ENCODE peak calls at places on chromosome X, in five cellular contexts. One of them, this sample, is unnamed. For H4K20me1, the result is how much of the 10 kb centered on the place peaks cover.

GRCh38 chrX:63275127-63275526 is 76.0 kb downstream of the SPIN4 start:
- DNase-seq in IMR-90: peak
- DNase-seq in PC-9: no peak
- DNase-seq in SK-N-SH: peak
- DNase-seq in astrocyte: no peak
- DNase-seq in this sample: peak

GRCh38 chrX:124488412-124489161 is 142.2 kb downstream of the SH2D1A start:
- DNase-seq in IMR-90: no peak
- DNase-seq in PC-9: no peak
- DNase-seq in astrocyte: no peak
- DNase-seq in SK-N-SH: no peak
- DNase-seq in this sample: no peak

GRCh38 chrX:17656035-17656418 is 81.3 kb upstream of the SCML1 start:
- DNase-seq in astrocyte: no peak
- DNase-seq in IMR-90: no peak
- DNase-seq in PC-9: no peak
- DNase-seq in SK-N-SH: peak
- DNase-seq in this sample: peak

GRCh38 chrX:24264383-24264782 is 49.5 kb downstream of the SUPT20HL2 start:
- DNase-seq in SK-N-SH: no peak
- DNase-seq in astrocyte: no peak
- DNase-seq in IMR-90: peak
- DNase-seq in PC-9: no peak
- DNase-seq in this sample: no peak

GRCh38 chrX:49103637-49104036 is 19.9 kb downstream of the GPKOW start:
- DNase-seq in SK-N-SH: no peak
- DNase-seq in astrocyte: no peak
- DNase-seq in IMR-90: no peak
- DNase-seq in PC-9: no peak
- DNase-seq in this sample: no peak

GRCh38 chrX:85379174-85379907 is at the start of gene POF1B:
- DNase-seq in IMR-90: no peak
- DNase-seq in PC-9: no peak
- DNase-seq in SK-N-SH: no peak
- DNase-seq in astrocyte: no peak
- DNase-seq in this sample: no peak

GRCh38 chrX:137031517-137032377 is 2.0 kb downstream of the GPR101 start:
- DNase-seq in PC-9: no peak
- DNase-seq in astrocyte: peak
- DNase-seq in SK-N-SH: peak
- DNase-seq in IMR-90: peak
- DNase-seq in this sample: peak

GRCh38 chrX:40544343-40545250 is 36.2 kb upstream of the ATP6AP2 start:
- DNase-seq in SK-N-SH: peak
- DNase-seq in astrocyte: no peak
- DNase-seq in PC-9: no peak
- DNase-seq in IMR-90: peak
- DNase-seq in this sample: no peak

GRCh38 chrX:38891641-38892413 is 90.6 kb downstream of the MID1IP1 start:
- DNase-seq in astrocyte: peak
- DNase-seq in PC-9: no peak
- DNase-seq in IMR-90: peak
- DNase-seq in SK-N-SH: no peak
- DNase-seq in this sample: peak

GRCh38 chrX:45077748-45078424 is 122.8 kb downstream of the DIPK2B start:
- DNase-seq in SK-N-SH: no peak
- DNase-seq in PC-9: no peak
- DNase-seq in IMR-90: no peak
- DNase-seq in astrocyte: no peak
- DNase-seq in this sample: no peak

GRCh38 chrX:138847930-138848329 is 136.4 kb upstream of the FGF13 start:
- DNase-seq in PC-9: no peak
- DNase-seq in SK-N-SH: no peak
- DNase-seq in astrocyte: peak
- DNase-seq in IMR-90: no peak
- DNase-seq in this sample: no peak

GRCh38 chrX:129749069-129749468 is 10.3 kb downstream of the XPNPEP2 start:
- DNase-seq in SK-N-SH: no peak
- DNase-seq in PC-9: no peak
- DNase-seq in IMR-90: no peak
- DNase-seq in astrocyte: no peak
- DNase-seq in this sample: no peak

GRCh38 chrX:112834016-112834855 is 6.4 kb downstream of the AMOT start:
- DNase-seq in SK-N-SH: peak
- DNase-seq in astrocyte: peak
- DNase-seq in IMR-90: peak
- DNase-seq in PC-9: peak
- DNase-seq in this sample: no peak

GRCh38 chrX:103608305-103608963 is 671 bp downstream of the TCEAL3 start:
- DNase-seq in IMR-90: no peak
- DNase-seq in SK-N-SH: peak
- DNase-seq in astrocyte: no peak
- DNase-seq in PC-9: no peak
- DNase-seq in this sample: no peak

GRCh38 chrX:125894947-125895346 is 271.1 kb downstream of the DCAF12L2 start:
- DNase-seq in astrocyte: no peak
- DNase-seq in SK-N-SH: no peak
- DNase-seq in PC-9: no peak
- DNase-seq in IMR-90: no peak
- DNase-seq in this sample: no peak

GRCh38 chrX:38968344-38968743 is 167.1 kb downstream of the MID1IP1 start:
- DNase-seq in PC-9: no peak
- DNase-seq in astrocyte: no peak
- DNase-seq in IMR-90: no peak
- DNase-seq in SK-N-SH: no peak
- DNase-seq in this sample: no peak

GRCh38 chrX:21885568-21885967 is 29.8 kb downstream of the YY2 start:
- DNase-seq in IMR-90: peak
- DNase-seq in PC-9: no peak
- DNase-seq in astrocyte: peak
- DNase-seq in SK-N-SH: no peak
- DNase-seq in this sample: no peak

GRCh38 chrX:25039036-25039435 is 23.3 kb upstream of the ARX start:
- DNase-seq in IMR-90: no peak
- DNase-seq in SK-N-SH: no peak
- DNase-seq in astrocyte: no peak
- DNase-seq in PC-9: no peak
- DNase-seq in this sample: no peak

GRCh38 chrX:30620980-30621716 is 32.1 kb upstream of the GK start:
- DNase-seq in astrocyte: peak
- DNase-seq in PC-9: peak
- DNase-seq in IMR-90: peak
- DNase-seq in SK-N-SH: no peak
- DNase-seq in this sample: peak

GRCh38 chrX:102624105-102624504 is 24.8 kb downstream of the ARMCX5 start:
- DNase-seq in PC-9: no peak
- DNase-seq in IMR-90: no peak
- DNase-seq in SK-N-SH: no peak
- DNase-seq in astrocyte: peak
- DNase-seq in this sample: peak

GRCh38 chrX:15418707-15419181 is 34.5 kb upstream of the VEGFD start:
- DNase-seq in SK-N-SH: peak
- DNase-seq in astrocyte: no peak
- DNase-seq in IMR-90: no peak
- DNase-seq in PC-9: no peak
- DNase-seq in this sample: no peak

GRCh38 chrX:131801911-131802310 is 221.2 kb upstream of the STK26 start:
- DNase-seq in astrocyte: no peak
- DNase-seq in PC-9: no peak
- DNase-seq in IMR-90: no peak
- DNase-seq in SK-N-SH: no peak
- DNase-seq in this sample: no peak

GRCh38 chrX:12988797-12989196 is 13.9 kb downstream of the TMSB4X start:
- DNase-seq in astrocyte: peak
- DNase-seq in PC-9: peak
- DNase-seq in SK-N-SH: no peak
- DNase-seq in IMR-90: peak
- DNase-seq in this sample: no peak

GRCh38 chrX:152445926-152446325 is 5.2 kb downstream of the GABRA3 start:
- DNase-seq in IMR-90: no peak
- DNase-seq in SK-N-SH: no peak
- DNase-seq in astrocyte: peak
- DNase-seq in PC-9: peak
- DNase-seq in this sample: peak

GRCh38 chrX:87941841-87942240 is 424.2 kb downstream of the KLHL4 start:
- DNase-seq in PC-9: no peak
- DNase-seq in SK-N-SH: no peak
- DNase-seq in IMR-90: no peak
- DNase-seq in astrocyte: no peak
- DNase-seq in this sample: peak

GRCh38 chrX:84729809-84730208 is 227.6 kb upstream of the HDX start:
- DNase-seq in astrocyte: no peak
- DNase-seq in SK-N-SH: peak
- DNase-seq in IMR-90: peak
- DNase-seq in PC-9: no peak
- DNase-seq in this sample: peak

GRCh38 chrX:9133426-9133825 is 99.5 kb upstream of the FAM9B start:
- DNase-seq in IMR-90: peak
- DNase-seq in astrocyte: peak
- DNase-seq in SK-N-SH: no peak
- DNase-seq in PC-9: no peak
- DNase-seq in this sample: no peak

GRCh38 chrX:75522565-75523411 is at the start of gene ZDHHC15:
- DNase-seq in SK-N-SH: peak
- DNase-seq in IMR-90: no peak
- DNase-seq in astrocyte: peak
- DNase-seq in PC-9: no peak
- DNase-seq in this sample: peak

GRCh38 chrX:51487960-51488267 is 8.5 kb downstream of the NUDT11 start:
- DNase-seq in SK-N-SH: no peak
- DNase-seq in astrocyte: peak
- DNase-seq in PC-9: no peak
- DNase-seq in IMR-90: peak
- DNase-seq in this sample: no peak

DNA sequence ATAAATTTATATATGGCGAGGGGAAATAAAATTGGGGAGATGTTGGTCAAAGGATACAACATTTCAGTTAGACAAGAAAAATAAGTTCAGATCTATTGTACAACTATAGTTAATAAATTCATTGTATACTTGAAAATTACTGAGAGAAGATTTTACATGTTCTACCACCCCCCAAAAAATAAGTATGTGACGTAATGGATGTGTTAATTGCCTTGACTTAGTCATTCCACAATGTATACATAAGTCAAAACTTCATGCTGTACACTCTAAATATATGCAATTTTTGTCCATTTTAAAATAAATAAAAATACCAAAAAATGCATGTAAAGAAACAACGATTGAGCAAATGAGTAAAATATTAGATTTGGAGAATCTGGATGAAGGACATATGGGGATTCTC is 1.8 kb downstream of the USP11 start:
- DNase-seq in IMR-90: peak
- DNase-seq in SK-N-SH: no peak
- DNase-seq in PC-9: no peak
- DNase-seq in astrocyte: no peak
- DNase-seq in this sample: no peak
- H3K4me2 ChIP-seq in IMR-90: peak
- H3K4me2 ChIP-seq in SK-N-SH: peak
- H3K4me2 ChIP-seq in PC-9: peak
- H3K4me2 ChIP-seq in astrocyte: peak
- H3K4me2 ChIP-seq in this sample: peak

DNA sequence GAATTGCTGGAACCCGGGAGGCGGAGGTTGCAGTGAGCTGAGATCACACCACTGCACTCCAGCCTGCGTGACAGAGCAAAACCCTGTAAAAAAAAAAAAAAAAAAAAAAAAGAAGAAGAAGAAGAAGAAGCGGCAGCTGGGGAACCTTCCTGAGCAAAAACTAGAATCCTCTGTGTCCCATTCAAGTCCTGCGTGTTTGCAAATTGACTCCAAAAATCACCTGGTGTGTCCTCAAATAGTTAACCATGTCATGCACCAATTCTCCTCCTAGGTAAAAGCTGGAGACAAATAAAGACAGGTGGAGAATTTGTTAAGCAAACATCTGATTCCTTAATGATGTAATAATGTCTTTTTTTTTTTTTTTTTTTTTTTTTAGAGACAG is 31.9 kb upstream of the ASMTL start:
- DNase-seq in SK-N-SH: no peak
- DNase-seq in astrocyte: no peak
- DNase-seq in IMR-90: no peak
- DNase-seq in PC-9: no peak
- DNase-seq in this sample: no peak
- H4K20me1 ChIP-seq in SK-N-SH: under half
- H4K20me1 ChIP-seq in astrocyte: under half
- H4K20me1 ChIP-seq in IMR-90: under half
- H4K20me1 ChIP-seq in PC-9: under half
- H4K20me1 ChIP-seq in this sample: under half

DNA sequence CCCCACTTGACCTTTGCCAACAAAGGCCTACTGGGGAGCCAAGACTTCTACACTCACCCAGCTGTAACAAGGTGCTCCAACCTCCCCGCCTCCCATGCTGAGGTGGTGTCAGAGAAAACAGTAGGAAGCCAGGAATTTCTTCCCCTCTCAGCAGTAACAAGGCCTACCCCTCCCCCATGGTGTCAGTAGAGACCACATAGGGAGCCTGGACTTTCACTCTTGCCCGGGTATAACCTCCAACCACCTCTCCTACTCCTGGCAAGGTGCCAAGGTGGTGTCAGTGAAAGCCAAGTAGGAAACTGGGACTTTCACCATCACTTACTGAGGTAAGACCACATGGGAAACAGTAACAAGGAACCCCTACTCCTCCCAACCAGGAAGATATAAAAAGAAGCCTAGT is 93.1 kb downstream of the SLC16A2 start:
- DNase-seq in IMR-90: no peak
- DNase-seq in SK-N-SH: no peak
- DNase-seq in PC-9: no peak
- DNase-seq in astrocyte: no peak
- DNase-seq in this sample: no peak
- H3K4me2 ChIP-seq in IMR-90: no peak
- H3K4me2 ChIP-seq in SK-N-SH: no peak
- H3K4me2 ChIP-seq in PC-9: no peak
- H3K4me2 ChIP-seq in astrocyte: no peak
- H3K4me2 ChIP-seq in this sample: no peak

GRCh38 chrX:153938226-153938786 is 3.5 kb upstream of the NAA10 start:
- DNase-seq in PC-9: no peak
- DNase-seq in SK-N-SH: no peak
- DNase-seq in IMR-90: peak
- DNase-seq in astrocyte: no peak
- DNase-seq in this sample: no peak
- H4K20me1 ChIP-seq in PC-9: under half
- H4K20me1 ChIP-seq in SK-N-SH: under half
- H4K20me1 ChIP-seq in IMR-90: under half
- H4K20me1 ChIP-seq in astrocyte: under half
- H4K20me1 ChIP-seq in this sample: under half

DNA sequence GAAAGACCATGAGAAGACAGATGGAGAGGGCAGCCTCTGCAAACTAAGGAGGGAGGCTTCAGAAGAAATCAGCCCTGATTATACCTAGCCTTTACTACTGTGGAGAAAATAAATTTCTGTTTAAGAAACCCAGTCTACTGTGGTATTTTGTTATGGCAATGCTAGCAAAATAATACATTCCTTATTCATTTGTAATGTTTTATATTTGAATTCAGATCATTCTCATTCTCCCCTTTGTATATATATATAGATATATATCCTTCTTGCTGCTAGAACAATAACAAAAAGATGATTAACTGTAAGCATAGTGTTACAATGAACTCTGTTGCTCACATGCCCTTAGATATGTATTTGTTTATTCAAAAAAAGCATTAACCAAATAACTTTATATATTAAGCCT is 22.5 kb downstream of the DMD start:
- DNase-seq in SK-N-SH: no peak
- DNase-seq in astrocyte: no peak
- DNase-seq in PC-9: no peak
- DNase-seq in IMR-90: peak
- DNase-seq in this sample: no peak
- H3K4me2 ChIP-seq in SK-N-SH: no peak
- H3K4me2 ChIP-seq in astrocyte: no peak
- H3K4me2 ChIP-seq in PC-9: no peak
- H3K4me2 ChIP-seq in IMR-90: no peak
- H3K4me2 ChIP-seq in this sample: no peak

This sample was measured in osteoblast.